ENCODE peak calls at places on chromosomes 5 and 9, in six cellular contexts. Q is WTC11, H is A549, I is HepG2, L is H1, E is K562. U is an unnamed sample.

GRCh38 chr5:163565931-163566608 is 60.7 kb downstream of the MAT2B start:
- DNase-seq in Q (peak; percentile 74), H (peak; percentile 6), I (peak; percentile 76), L (no peak), E (no peak), U (peak; percentile 60)

GRCh38 chr5:142432961-142433360 is 108.1 kb upstream of the SPRY4 start:
- DNase-seq in Q (no peak), H (no peak), I (no peak), L (no peak), E (no peak), U (no peak)

GRCh38 chr9:95009459-95009858 is 283.0 kb downstream of the AOPEP start:
- DNase-seq in Q (no peak), H (peak; percentile 85), I (no peak), L (no peak), E (no peak), U (peak; percentile 49)

GRCh38 chr9:112061152-112061740 is 113.9 kb downstream of the SUSD1 start:
- DNase-seq in Q (no peak), H (peak; percentile 80), I (peak; percentile 56), L (no peak), E (peak; percentile 49), U (peak; percentile 98)

GRCh38 chr9:115923903-115924668 is 229.5 kb upstream of the PAPPA start:
- DNase-seq in Q (no peak), H (peak; percentile 97), I (peak; percentile 23), L (no peak), E (no peak), U (no peak)

GRCh38 chr5:124650960-124651662 is 95.3 kb downstream of the ZNF608 start:
- DNase-seq in Q (no peak), H (no peak), I (no peak), L (no peak), E (peak; percentile 32), U (peak; percentile 98)

GRCh38 chr5:78698218-78698751 is 49.7 kb upstream of the LHFPL2 start:
- DNase-seq in Q (no peak), H (no peak), I (no peak), L (no peak), E (no peak), U (peak; percentile 12)

GRCh38 chr9:89935791-89936190 is 331.0 kb downstream of the GADD45G start:
- DNase-seq in Q (no peak), H (no peak), I (no peak), L (no peak), E (no peak), U (no peak)

GRCh38 chr5:84032404-84032803 is 311.7 kb upstream of the HAPLN1 start:
- DNase-seq in Q (no peak), H (no peak), I (no peak), L (no peak), E (no peak), U (peak; percentile 50)

GRCh38 chr5:13251623-13252367 is 692.7 kb downstream of the DNAH5 start:
- DNase-seq in Q (no peak), H (no peak), I (no peak), L (no peak), E (no peak), U (peak; percentile 93)

GRCh38 chr9:16485575-16486321 is 384.7 kb downstream of the BNC2 start:
- DNase-seq in Q (peak; percentile 71), H (no peak), I (no peak), L (peak; percentile 71), E (no peak), U (no peak)

GRCh38 chr9:91182831-91183230 is 178.9 kb downstream of the AUH start:
- DNase-seq in Q (no peak), H (no peak), I (no peak), L (no peak), E (no peak), U (no peak)

GRCh38 chr5:115033861-115034260 is 135.8 kb downstream of the TRIM36 start:
- DNase-seq in Q (peak; percentile 55), H (peak; percentile 27), I (peak; percentile 6), L (peak; percentile 39), E (no peak), U (no peak)

GRCh38 chr9:87441251-87441650 is 56.4 kb upstream of the DAPK1 start:
- DNase-seq in Q (no peak), H (no peak), I (no peak), L (no peak), E (no peak), U (no peak)

GRCh38 chr9:123571240-123571639 is 215.2 kb downstream of the CRB2 start:
- DNase-seq in Q (no peak), H (no peak), I (no peak), L (no peak), E (no peak), U (no peak)

GRCh38 chr5:160926428-160926827 is 74.4 kb upstream of the ATP10B start:
- DNase-seq in Q (no peak), H (no peak), I (no peak), L (no peak), E (no peak), U (no peak)
- TF ChIP-seq JUN in Q (no peak), H (no peak), I (no peak), L (no peak), E (no peak), U (no peak)

GRCh38 chr9:136327313-136327971 is at the start of gene GPSM1:
- DNase-seq in Q (no peak), H (no peak), I (no peak), L (no peak), E (peak; percentile 96), U (peak; percentile 58)
- TF ChIP-seq JUN in Q (no peak), H (peak; percentile 37), I (no peak), L (no peak), E (no peak), U (no peak)

GRCh38 chr9:35705372-35705771 is 15.6 kb upstream of the TPM2 start:
- DNase-seq in Q (no peak), H (no peak), I (no peak), L (no peak), E (no peak), U (no peak)

GRCh38 chr9:35706951-35707350 is 17.2 kb upstream of the TPM2 start:
- DNase-seq in Q (no peak), H (no peak), I (no peak), L (no peak), E (no peak), U (no peak)

GRCh38 chr9:35705836-35706430 is 16.2 kb upstream of the TPM2 start:
- DNase-seq in Q (no peak), H (no peak), I (no peak), L (no peak), E (no peak), U (no peak)

GRCh38 chr9:35700942-35701341 is 11.2 kb upstream of the TPM2 start:
- DNase-seq in Q (no peak), H (no peak), I (no peak), L (no peak), E (no peak), U (no peak)

GRCh38 chr9:35703906-35704672 is 14.4 kb upstream of the TPM2 start:
- DNase-seq in Q (no peak), H (no peak), I (no peak), L (no peak), E (no peak), U (no peak)
- TF ChIP-seq JUN in Q (no peak), H (no peak), I (no peak), L (no peak), E (no peak), U (no peak)

DNA sequence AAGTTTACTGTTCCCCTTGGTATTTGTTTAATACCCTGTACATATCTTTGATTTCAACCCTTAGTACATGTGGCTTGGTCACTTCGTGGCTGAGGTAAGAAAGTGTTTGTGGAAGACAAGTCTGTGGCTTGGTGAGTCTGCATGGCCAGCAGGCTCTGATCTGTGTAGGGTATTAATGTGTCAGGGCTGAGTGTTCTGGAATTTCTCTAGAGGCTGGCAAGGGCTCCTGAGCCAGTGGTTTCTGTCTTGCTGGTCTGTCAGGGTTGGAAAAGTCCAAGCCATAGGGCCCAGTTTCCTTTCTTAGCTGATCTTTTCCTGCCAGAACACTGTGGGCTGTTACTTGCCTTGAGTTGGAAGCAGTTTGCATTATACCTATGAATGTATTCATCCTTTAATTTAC is 48.0 kb upstream of the FBXL7 start:
- DNase-seq in Q (no peak), H (no peak), I (no peak), L (no peak), E (no peak), U (no peak)
- TF ChIP-seq JUN in Q (no peak), H (no peak), I (no peak), L (no peak), E (no peak), U (no peak)

GRCh38 chr9:107547303-107547702 is 57.7 kb upstream of the KLF4 start:
- DNase-seq in Q (no peak), H (no peak), I (no peak), L (no peak), E (no peak), U (no peak)

GRCh38 chr9:107547772-107548297 is 58.3 kb upstream of the KLF4 start:
- DNase-seq in Q (no peak), H (no peak), I (no peak), L (no peak), E (no peak), U (no peak)

GRCh38 chr9:107545036-107545435 is 55.5 kb upstream of the KLF4 start:
- DNase-seq in Q (no peak), H (no peak), I (no peak), L (no peak), E (no peak), U (no peak)

GRCh38 chr9:107546859-107547258 is 57.3 kb upstream of the KLF4 start:
- DNase-seq in Q (no peak), H (no peak), I (peak; percentile 45), L (no peak), E (no peak), U (no peak)

DNA sequence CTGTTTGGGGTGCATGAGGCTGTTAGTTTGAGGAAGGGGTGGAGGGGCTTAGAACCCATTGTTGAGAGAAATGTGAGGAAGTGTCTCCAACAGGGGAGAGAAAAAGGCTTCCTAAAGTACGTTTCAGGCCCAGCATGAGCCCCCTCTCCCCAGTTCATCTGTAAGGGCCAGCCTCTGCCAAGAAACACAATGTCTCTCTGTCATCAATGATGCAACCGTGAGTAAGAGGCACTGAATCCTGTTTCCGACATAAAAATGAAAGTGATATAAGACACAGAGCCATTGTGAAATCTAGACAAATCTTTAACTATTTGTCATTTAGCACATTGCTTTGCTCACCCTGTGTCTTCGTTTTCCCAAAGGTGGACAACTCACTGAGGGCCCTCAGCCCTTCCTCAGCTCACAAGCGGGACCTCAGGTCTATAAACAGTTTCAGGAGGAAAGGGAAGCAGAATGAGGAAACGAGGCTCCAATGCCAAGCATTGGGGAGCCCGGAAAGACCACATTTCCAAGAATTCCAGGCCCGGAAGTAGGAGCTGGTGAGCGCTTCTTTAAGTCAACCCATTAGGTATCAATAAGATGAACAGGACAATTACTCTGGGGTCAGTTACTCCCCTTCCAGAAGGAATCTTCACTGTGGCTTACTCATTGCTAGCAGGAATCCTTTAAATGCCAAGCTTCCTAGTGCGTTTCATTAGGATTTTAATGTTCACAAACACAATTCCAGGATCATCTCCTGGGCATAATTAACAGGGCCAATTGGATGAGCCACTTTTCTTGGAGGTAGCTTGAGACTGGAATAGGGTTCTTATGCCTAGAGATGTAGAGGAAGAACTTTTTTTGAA is 59.0 kb upstream of the KLF4 start:
- DNase-seq in Q (no peak), H (peak; percentile 78), I (peak; percentile 29), L (no peak), E (no peak), U (peak; percentile 80)
- TF ChIP-seq JUN in Q (no peak), H (peak; percentile 59), I (no peak), L (no peak), E (no peak), U (peak; percentile 66)

DNA sequence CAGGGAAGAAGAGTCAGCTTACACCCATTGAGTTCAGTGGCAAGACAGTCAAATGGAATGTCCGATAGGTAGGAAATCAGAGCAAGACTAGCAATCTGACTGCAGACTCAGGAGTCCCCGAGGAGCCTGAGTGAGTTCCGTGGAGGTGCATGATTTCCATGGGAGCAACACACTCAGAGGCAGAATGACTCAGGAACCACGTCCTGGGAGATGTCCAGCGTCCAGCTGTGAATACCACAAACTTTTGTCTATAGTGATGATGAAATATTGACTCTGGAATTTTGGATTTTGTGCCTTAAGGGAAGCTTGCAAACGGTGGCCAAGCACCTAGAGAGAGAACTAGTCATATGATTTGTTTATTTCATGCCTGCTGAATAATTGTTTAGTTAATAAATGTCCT is 100.5 kb downstream of the PDE4D start:
- DNase-seq in Q (no peak), H (peak; percentile 91), I (peak; percentile 10), L (no peak), E (no peak), U (no peak)
- TF ChIP-seq JUN in Q (no peak), H (peak; percentile 82), I (no peak), L (no peak), E (no peak), U (no peak)